ENCODE peak calls at places on chromosomes 1 and 21, in six cellular contexts. M is nucleus accumbens, E is cardiac fibroblast, T is mammary epithelial cell, L is posterior cingulate gyrus, U is BJ. G is an unnamed sample.

GRCh38 chr1:226029093-226029496 is 30.0 kb upstream of the SDE2 start:
- DNase-seq in M (no peak), E (no peak), T (no peak), L (no peak), U (no peak), G (no peak)

GRCh38 chr1:182575540-182576149 is 13.4 kb downstream of the RNASEL start:
- DNase-seq in M (no peak), E (peak; percentile 78), T (peak; percentile 70), L (no peak), U (no peak), G (no peak)

GRCh38 chr1:168136709-168137514 is at the start of gene GPR161:
- DNase-seq in M (no peak), E (peak; percentile 51), T (peak; percentile 57), L (peak; percentile 90), U (no peak), G (no peak)

GRCh38 chr1:14511856-14512585 is 86.5 kb upstream of the KAZN start:
- DNase-seq in M (no peak), E (no peak), T (no peak), L (no peak), U (no peak), G (no peak)

GRCh38 chr1:36284517-36284916 is 21.7 kb upstream of the SH3D21 start:
- DNase-seq in M (no peak), E (no peak), T (no peak), L (no peak), U (no peak), G (no peak)

GRCh38 chr1:208595745-208596144 is 351.6 kb upstream of the PLXNA2 start:
- DNase-seq in M (no peak), E (peak; percentile 2), T (peak; percentile 4), L (no peak), U (peak; percentile 42), G (peak; percentile 20)

GRCh38 chr21:31656199-31657095 is 3.0 kb upstream of the SOD1 start:
- DNase-seq in M (no peak), E (no peak), T (peak; percentile 41), L (no peak), U (no peak), G (no peak)

GRCh38 chr1:93817819-93818569 is 61.0 kb downstream of the DNTTIP2 start:
- DNase-seq in M (no peak), E (no peak), T (peak; percentile 77), L (no peak), U (no peak), G (no peak)

GRCh38 chr1:84433253-84434080 is 35.2 kb downstream of the DNASE2B start:
- DNase-seq in M (peak; percentile 9), E (peak; percentile 89), T (peak; percentile 61), L (peak; percentile 75), U (peak; percentile 14), G (peak; percentile 79)

GRCh38 chr1:156444407-156445001 is 56.1 kb downstream of the MEF2D start:
- DNase-seq in M (no peak), E (peak; percentile 27), T (no peak), L (no peak), U (no peak), G (no peak)

GRCh38 chr1:159921700-159922498 is 3.4 kb downstream of the TAGLN2 start:
- DNase-seq in M (no peak), E (peak; percentile 64), T (no peak), L (no peak), U (no peak), G (no peak)

GRCh38 chr21:34158866-34159616 is 85.7 kb downstream of the MRPS6 start:
- DNase-seq in M (no peak), E (no peak), T (no peak), L (no peak), U (no peak), G (no peak)

GRCh38 chr1:87151500-87152421 is 176.9 kb upstream of the LMO4 start:
- DNase-seq in M (peak; percentile 14), E (peak; percentile 67), T (no peak), L (peak; percentile 92), U (no peak), G (no peak)

GRCh38 chr1:223207293-223208066 is 64.4 kb upstream of the TLR5 start:
- DNase-seq in M (no peak), E (no peak), T (no peak), L (no peak), U (no peak), G (no peak)

GRCh38 chr1:157170677-157171515 is 32.7 kb upstream of the ETV3 start:
- DNase-seq in M (no peak), E (peak; percentile 17), T (peak; percentile 31), L (no peak), U (no peak), G (no peak)

GRCh38 chr1:156082111-156083091 is at the start of gene MEX3A:
- DNase-seq in M (peak; percentile 59), E (peak; percentile 77), T (no peak), L (peak; percentile 95), U (no peak), G (no peak)

GRCh38 chr1:12595839-12596821 is 21.9 kb downstream of the DHRS3 start:
- DNase-seq in M (peak; percentile 21), E (peak; percentile 98), T (peak; percentile 84), L (peak; percentile 92), U (peak; percentile 95), G (peak; percentile 90)

GRCh38 chr1:161427733-161428516 is 60.2 kb upstream of the CFAP126 start:
- DNase-seq in M (no peak), E (peak; percentile 52), T (peak; percentile 44), L (no peak), U (no peak), G (peak; percentile 42)

GRCh38 chr1:206658264-206658980 is 23.1 kb downstream of the DYRK3 start:
- DNase-seq in M (no peak), E (no peak), T (no peak), L (no peak), U (no peak), G (no peak)

GRCh38 chr1:154652893-154653292 is 44.9 kb upstream of the ADAR start:
- DNase-seq in M (no peak), E (no peak), T (no peak), L (no peak), U (no peak), G (no peak)

GRCh38 chr1:67347688-67348472 is 40.2 kb downstream of the IL12RB2 start:
- DNase-seq in M (no peak), E (peak; percentile 72), T (peak; percentile 85), L (no peak), U (peak; percentile 61), G (no peak)

GRCh38 chr1:167543566-167543965 is 10.0 kb downstream of the CREG1 start:
- DNase-seq in M (no peak), E (no peak), T (no peak), L (no peak), U (no peak), G (no peak)

GRCh38 chr1:151401125-151401788 is 1.9 kb downstream of the PSMB4 start:
- DNase-seq in M (no peak), E (no peak), T (peak; percentile 24), L (no peak), U (no peak), G (no peak)

G was measured in HFF-Myc.